ENCODE peak calls at places on chromosomes 13 and 19, in five cellular contexts. X is DND-41, O is tibial nerve, U is ovary, G is A549. F is an unnamed sample.
A peak's percentile ranks its signal among the peaks of the same experiment; 100 is the strongest.

GRCh38 chr13:24277721-24278120 is 31.7 kb upstream of the C1QTNF9 start:
- DNase-seq in X (no peak), O (no peak), U (no peak), G (no peak), F (no peak)

GRCh38 chr13:67395577-67395976 is 165.4 kb upstream of the PCDH9 start:
- DNase-seq in X (no peak), O (no peak), U (no peak), G (no peak), F (no peak)

GRCh38 chr19:49560358-49560900 is 19.9 kb downstream of the NOSIP start:
- DNase-seq in X (no peak), O (no peak), U (no peak), G (no peak), F (no peak)

GRCh38 chr13:38210928-38211596 is 138.6 kb upstream of the UFM1 start:
- DNase-seq in X (no peak), O (no peak), U (no peak), G (no peak), F (no peak)

GRCh38 chr19:2488942-2489731 is 13.2 kb downstream of the GADD45B start:
- DNase-seq in X (no peak), O (no peak), U (no peak), G (peak; percentile 53), F (peak; percentile 44)

GRCh38 chr19:50293263-50294004 is 35.7 kb downstream of the KCNC3 start:
- DNase-seq in X (no peak), O (no peak), U (no peak), G (no peak), F (no peak)

GRCh38 chr13:40579535-40579934 is 86.9 kb downstream of the FOXO1 start:
- DNase-seq in X (no peak), O (no peak), U (no peak), G (no peak), F (no peak)

GRCh38 chr19:29680447-29680846 is 15.2 kb downstream of the PLEKHF1 start:
- DNase-seq in X (peak; percentile 93), O (no peak), U (no peak), G (no peak), F (no peak)

GRCh38 chr19:41218615-41219507 is at the start of gene AXL:
- DNase-seq in X (no peak), O (peak; percentile 82), U (peak; percentile 75), G (peak; percentile 90), F (peak; percentile 78)

GRCh38 chr13:28719656-28720055 is 886 bp upstream of the SLC46A3 start:
- DNase-seq in X (no peak), O (no peak), U (no peak), G (no peak), F (no peak)

GRCh38 chr13:48647625-48648024 is 6.1 kb upstream of the CYSLTR2 start:
- DNase-seq in X (no peak), O (no peak), U (no peak), G (no peak), F (no peak)

GRCh38 chr19:16615788-16616187 is 12.2 kb downstream of the MED26 start:
- DNase-seq in X (no peak), O (no peak), U (no peak), G (no peak), F (no peak)

GRCh38 chr13:95535243-95535642 is 17.3 kb upstream of the CLDN10 start:
- DNase-seq in X (no peak), O (no peak), U (no peak), G (peak; percentile 89), F (peak; percentile 45)

GRCh38 chr19:43581467-43581866 is 5.9 kb downstream of the PINLYP start:
- DNase-seq in X (no peak), O (no peak), U (peak; percentile 26), G (no peak), F (no peak)
- H3K27ac ChIP-seq in X (peak overlapping the region; percentile 64), O (peak overlapping the region; percentile 93), U (peak overlapping the region; percentile 62), G (no peak overlapping the region), F (no peak overlapping the region)

GRCh38 chr13:80361883-80362327 is 21.0 kb upstream of the SPRY2 start:
- DNase-seq in X (no peak), O (no peak), U (no peak), G (peak; percentile 17), F (peak; percentile 56)

GRCh38 chr13:80361298-80361697 is 20.4 kb upstream of the SPRY2 start:
- DNase-seq in X (no peak), O (no peak), U (no peak), G (no peak), F (no peak)

GRCh38 chr13:80360298-80360827 is 19.4 kb upstream of the SPRY2 start:
- DNase-seq in X (no peak), O (no peak), U (no peak), G (no peak), F (no peak)

GRCh38 chr13:80362488-80362887 is 21.6 kb upstream of the SPRY2 start:
- DNase-seq in X (no peak), O (no peak), U (no peak), G (no peak), F (no peak)

DNA sequence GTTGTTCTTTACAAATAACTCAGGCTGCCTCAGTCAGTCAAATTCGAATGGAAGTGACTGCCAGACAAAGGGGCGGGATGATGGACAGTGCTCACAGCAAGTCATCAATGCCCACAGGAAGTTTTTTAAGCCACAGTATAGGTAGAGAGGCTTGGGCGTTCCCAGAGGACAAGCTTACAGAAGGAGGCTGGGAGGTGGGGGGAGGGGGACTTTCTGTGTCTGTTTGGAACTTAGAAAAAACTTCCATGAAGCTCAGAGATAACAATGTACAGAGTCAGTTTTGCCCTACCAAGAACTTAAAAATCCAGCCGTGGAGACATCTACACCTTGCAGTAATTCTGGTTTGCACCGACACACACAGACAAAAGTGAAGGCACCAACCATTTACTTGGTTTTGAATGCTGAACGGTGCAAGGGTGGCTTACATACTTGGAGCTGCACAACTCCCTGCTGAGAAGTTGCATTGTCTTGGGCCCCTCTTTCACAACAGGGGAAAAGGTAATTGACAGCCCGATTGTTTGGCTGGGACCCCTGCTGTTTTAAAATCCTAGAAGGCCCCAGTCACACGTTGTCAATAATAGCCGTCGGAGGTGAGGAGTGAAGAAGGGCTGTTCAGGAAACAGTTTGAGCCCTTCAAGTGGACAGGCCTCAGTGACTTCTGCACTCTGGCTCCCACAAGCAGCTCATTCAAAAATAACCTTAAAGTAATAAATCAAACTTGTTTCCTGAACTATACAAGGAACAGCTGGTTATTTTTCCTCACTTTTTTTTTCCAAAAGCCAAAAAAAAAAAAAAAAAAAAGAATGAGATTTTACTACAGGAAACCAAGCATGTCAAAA is 18.8 kb upstream of the SPRY2 start:
- DNase-seq in X (no peak), O (no peak), U (no peak), G (no peak), F (no peak)
- H3K27ac ChIP-seq in X (no peak overlapping the region), O (peak overlapping the region; percentile 26), U (no peak overlapping the region), G (no peak overlapping the region), F (no peak overlapping the region)

DNA sequence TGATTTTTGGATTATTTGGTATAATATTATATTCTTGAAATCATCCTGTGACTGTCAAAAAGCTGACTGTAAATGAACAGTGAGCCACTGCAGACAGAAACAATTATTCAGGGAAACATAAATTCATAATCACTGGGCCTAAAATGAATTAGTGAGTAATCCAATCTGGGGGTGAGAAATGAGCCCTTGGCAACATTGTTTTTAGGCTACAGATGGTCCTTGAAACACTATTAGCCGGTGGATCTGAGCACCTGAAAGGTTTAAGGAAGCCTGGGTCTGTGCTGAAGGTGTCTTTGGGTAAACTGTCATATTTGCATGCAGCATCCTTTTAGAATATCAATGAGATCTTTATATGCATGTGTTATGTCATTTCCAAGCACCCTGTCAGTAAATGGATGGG is 290.7 kb downstream of the ATP8A2 start:
- DNase-seq in X (no peak), O (no peak), U (no peak), G (no peak), F (no peak)
- H3K27ac ChIP-seq in X (no peak overlapping the region), O (no peak overlapping the region), U (no peak overlapping the region), G (no peak overlapping the region), F (no peak overlapping the region)

DNA sequence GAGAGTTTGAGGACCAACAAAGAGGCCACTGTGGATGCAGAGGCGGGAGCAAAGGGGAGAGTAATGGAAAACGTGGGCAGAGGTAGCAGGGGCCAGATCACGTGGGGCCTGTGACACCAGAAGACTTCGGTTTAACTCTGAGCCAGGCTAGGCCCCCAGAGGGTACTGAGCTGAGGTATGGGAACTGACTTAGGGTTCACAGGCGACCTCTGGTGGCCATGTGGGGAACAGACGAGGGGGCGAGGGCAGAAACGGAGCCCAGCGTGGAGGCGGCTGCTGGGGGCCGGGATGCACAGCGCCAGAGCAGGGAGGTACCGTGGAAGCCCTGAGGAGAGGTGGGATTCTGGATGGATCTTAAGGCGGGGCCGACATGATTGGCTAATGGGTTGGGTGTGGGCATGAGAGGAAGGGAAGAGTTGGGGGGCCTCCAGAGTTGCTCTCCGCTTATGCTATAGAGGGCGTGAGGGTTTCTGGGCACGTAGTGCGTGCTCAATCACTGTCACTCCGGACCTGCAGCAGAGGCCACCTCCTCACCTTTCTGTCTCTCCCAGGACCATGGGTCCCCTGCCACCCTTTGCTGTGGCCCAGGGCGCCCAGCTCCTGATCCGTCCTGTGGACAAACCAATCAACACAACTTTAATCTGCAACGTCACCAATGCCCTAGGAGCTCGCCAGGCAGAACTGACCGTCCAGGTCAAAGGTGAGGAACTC is 13.7 kb downstream of the PVR start:
- DNase-seq in X (peak; percentile 69), O (peak; percentile 37), U (peak; percentile 49), G (peak; percentile 77), F (peak; percentile 63)
- H3K27ac ChIP-seq in X (no peak overlapping the region), O (no peak overlapping the region), U (no peak overlapping the region), G (peak overlapping the region; percentile 54), F (no peak overlapping the region)

GRCh38 chr13:110283661-110284516 is 23.1 kb downstream of the COL4A1 start:
- DNase-seq in X (no peak), O (no peak), U (no peak), G (no peak), F (peak; percentile 47)
- H3K27ac ChIP-seq in X (no peak overlapping the region), O (peak overlapping the region; percentile 37), U (no peak overlapping the region), G (no peak overlapping the region), F (no peak overlapping the region)

GRCh38 chr19:4385291-4386037 is 14.9 kb downstream of the SH3GL1 start:
- DNase-seq in X (no peak), O (no peak), U (no peak), G (no peak), F (no peak)
- H3K27ac ChIP-seq in X (no peak overlapping the region), O (peak overlapping the region; percentile 92), U (no peak overlapping the region), G (no peak overlapping the region), F (no peak overlapping the region)

GRCh38 chr19:35105047-35105410 is 10.6 kb upstream of the FXYD3 start:
- DNase-seq in X (no peak), O (no peak), U (no peak), G (no peak), F (no peak)
- H3K27ac ChIP-seq in X (no peak overlapping the region), O (peak overlapping the region; percentile 56), U (no peak overlapping the region), G (no peak overlapping the region), F (no peak overlapping the region)

F was measured in SJSA1.